ENCODE peak calls at places on chromosomes 6 and 20, in seven cellular contexts. E is astrocyte of the spinal cord, M is HFF-Myc, S is IMR-90, V is psoas muscle, L is GM12865, A is SK-N-SH. N is an unnamed sample.

GRCh38 chr6:117545161-117545595 is 57.1 kb downstream of the GOPC start:
- DNase-seq in L (no peak), S (no peak), A (no peak), E (no peak), M (no peak), V (no peak), N (peak)

GRCh38 chr6:149701699-149702098 is 16.2 kb downstream of the LATS1 start:
- DNase-seq in S (peak), A (no peak), V (no peak), E (no peak), L (no peak), M (no peak), N (no peak)

GRCh38 chr6:144939926-144940325 is 654.8 kb downstream of the UTRN start:
- DNase-seq in A (no peak), E (peak), V (no peak), L (no peak), S (peak), M (no peak), N (no peak)

GRCh38 chr20:46272389-46273047 is 35.8 kb downstream of the CDH22 start:
- DNase-seq in A (no peak), M (no peak), V (no peak), E (no peak), S (no peak), L (no peak), N (no peak)

GRCh38 chr6:110938176-110938575 is 20.3 kb upstream of the GTF3C6 start:
- DNase-seq in E (no peak), L (no peak), A (no peak), M (no peak), S (peak), V (no peak), N (no peak)

GRCh38 chr6:142521791-142522190 is 220.0 kb downstream of the ADGRG6 start:
- DNase-seq in A (no peak), S (no peak), L (no peak), V (no peak), E (no peak), M (no peak), N (no peak)

GRCh38 chr6:96943535-96943934 is 19.0 kb downstream of the KLHL32 start:
- DNase-seq in E (no peak), M (no peak), S (no peak), A (no peak), L (no peak), V (no peak), N (no peak)

GRCh38 chr6:163834226-163834970 is 419.9 kb downstream of the QKI start:
- DNase-seq in V (no peak), L (no peak), A (no peak), S (no peak), M (no peak), E (no peak), N (no peak)

GRCh38 chr6:168148231-168148849 is 69.3 kb upstream of the FRMD1 start:
- DNase-seq in S (no peak), V (no peak), E (no peak), M (no peak), A (no peak), L (no peak), N (no peak)

GRCh38 chr20:35796556-35796955 is 24.7 kb downstream of the PHF20 start:
- DNase-seq in E (no peak), L (no peak), S (peak), M (no peak), V (no peak), A (no peak), N (no peak)

GRCh38 chr6:39172377-39172757 is 56.9 kb downstream of the KCNK5 start:
- DNase-seq in E (no peak), M (no peak), L (no peak), V (no peak), A (no peak), S (no peak), N (no peak)

GRCh38 chr6:36127462-36128016 is 2.8 kb upstream of the MAPK13 start:
- DNase-seq in M (no peak), E (peak), L (no peak), A (no peak), V (peak), S (peak), N (peak)

GRCh38 chr6:128036808-128037570 is 136.1 kb upstream of the THEMIS start:
- DNase-seq in E (no peak), A (no peak), L (no peak), S (no peak), M (no peak), V (no peak), N (no peak)

GRCh38 chr20:62136283-62137091 is 6.7 kb downstream of the PSMA7 start:
- DNase-seq in E (peak), M (no peak), L (peak), V (peak), S (peak), A (peak), N (no peak)

GRCh38 chr6:4607026-4607704 is 169.0 kb upstream of the CDYL start:
- DNase-seq in M (peak), A (no peak), E (peak), L (peak), V (peak), S (peak), N (peak)

GRCh38 chr20:8190043-8190880 is 58.2 kb downstream of the PLCB1 start:
- DNase-seq in M (no peak), S (no peak), A (peak), V (no peak), L (no peak), E (no peak), N (no peak)

GRCh38 chr6:131980338-131980790 is 29.2 kb upstream of the CCN2 start:
- DNase-seq in M (no peak), L (no peak), S (no peak), V (no peak), A (no peak), E (no peak), N (no peak)

GRCh38 chr6:11050735-11051134 is 6.6 kb upstream of the ELOVL2 start:
- DNase-seq in L (no peak), A (no peak), M (peak), E (peak), S (peak), V (no peak), N (no peak)

GRCh38 chr20:63061701-63062100 is 54.9 kb upstream of the BHLHE23 start:
- DNase-seq in E (no peak), A (no peak), M (no peak), L (no peak), S (no peak), V (peak), N (no peak)

GRCh38 chr6:95593025-95593424 is 15.7 kb downstream of the MANEA start:
- DNase-seq in L (no peak), V (no peak), A (no peak), E (no peak), S (no peak), M (no peak), N (peak)

GRCh38 chr6:45531999-45532605 is 154.4 kb upstream of the SUPT3H start:
- DNase-seq in S (no peak), E (no peak), L (no peak), M (no peak), V (no peak), A (no peak), N (no peak)

GRCh38 chr6:114084327-114084890 is 113.5 kb upstream of the HDAC2 start:
- DNase-seq in A (no peak), E (peak), S (no peak), M (no peak), V (peak), L (no peak), N (no peak)

GRCh38 chr6:33692760-33693158 is 18.7 kb downstream of the UQCC2 start:
- DNase-seq in L (peak), A (no peak), S (peak), M (no peak), V (peak), E (no peak), N (no peak)

GRCh38 chr6:151992091-151992490 is 184.6 kb downstream of the ESR1 start:
- DNase-seq in S (no peak), A (no peak), M (no peak), E (no peak), V (no peak), L (no peak), N (no peak)

GRCh38 chr6:5943591-5943990 is 63.1 kb downstream of the NRN1 start:
- DNase-seq in V (no peak), A (no peak), S (no peak), L (no peak), E (no peak), M (no peak), N (no peak)

GRCh38 chr20:58407966-58408557 is 19.0 kb downstream of the VAPB start:
- DNase-seq in A (no peak), V (no peak), E (no peak), M (no peak), S (no peak), L (peak), N (no peak)

GRCh38 chr6:13496508-13497180 is 9.2 kb upstream of the GFOD1 start:
- DNase-seq in S (no peak), L (no peak), E (no peak), M (no peak), A (no peak), V (no peak), N (no peak)

GRCh38 chr6:44386929-44387345 is 569 bp upstream of the CDC5L start:
- DNase-seq in E (no peak), V (peak), S (peak), M (no peak), A (peak), L (peak), N (peak)

GRCh38 chr6:45843848-45844521 is 171.7 kb downstream of the CLIC5 start:
- DNase-seq in S (no peak), M (no peak), A (no peak), L (no peak), V (peak), E (no peak), N (no peak)

GRCh38 chr20:63736893-63737689 is 627 bp downstream of the LIME1 start:
- DNase-seq in S (no peak), L (peak), V (peak), A (peak), M (no peak), E (no peak), N (no peak)

GRCh38 chr6:105077592-105078463 is 102.0 kb downstream of the POPDC3 start:
- DNase-seq in L (peak), E (peak), S (peak), A (peak), V (no peak), M (peak), N (no peak)

GRCh38 chr20:34704177-34705007 is at the start of gene TP53INP2:
- DNase-seq in A (peak), M (peak), E (peak), L (peak), V (peak), S (peak), N (peak)

GRCh38 chr20:13424174-13424833 is 203.2 kb downstream of the ISM1 start:
- DNase-seq in A (no peak), V (no peak), E (no peak), M (no peak), S (no peak), L (no peak), N (no peak)

GRCh38 chr6:78517399-78517798 is 350.0 kb upstream of the IRAK1BP1 start:
- DNase-seq in L (no peak), A (no peak), M (no peak), E (no peak), S (no peak), V (no peak), N (no peak)

GRCh38 chr20:23298155-23298554 is 52.4 kb upstream of the NXT1 start:
- DNase-seq in V (no peak), S (no peak), M (no peak), A (no peak), E (no peak), L (no peak), N (no peak)

GRCh38 chr6:39387785-39388184 is 65.3 kb upstream of the KCNK16 start:
- DNase-seq in M (no peak), A (no peak), V (no peak), L (no peak), E (no peak), S (no peak), N (no peak)

GRCh38 chr6:5501837-5502236 is 240.5 kb downstream of the FARS2 start:
- DNase-seq in S (no peak), L (no peak), E (no peak), A (no peak), M (no peak), V (no peak), N (no peak)

GRCh38 chr6:131225127-131225526 is 89.9 kb downstream of the AKAP7 start:
- DNase-seq in M (no peak), L (no peak), A (no peak), V (no peak), E (peak), S (no peak), N (no peak)

GRCh38 chr6:155807243-155807642 is 351.6 kb upstream of the NOX3 start:
- DNase-seq in E (no peak), M (no peak), V (no peak), S (no peak), A (no peak), L (no peak), N (no peak)

GRCh38 chr6:99356641-99357040 is 7.2 kb upstream of the FAXC start:
- DNase-seq in V (no peak), S (no peak), M (no peak), L (no peak), A (no peak), E (no peak), N (no peak)
- H3K4me3 ChIP-seq in V (no peak), S (no peak), M (no peak), L (no peak), A (no peak), E (no peak), N (no peak)

GRCh38 chr6:148203281-148203925 is 139.2 kb upstream of the SASH1 start:
- DNase-seq in L (no peak), V (no peak), M (no peak), A (no peak), E (peak), S (peak), N (no peak)

GRCh38 chr6:148203970-148204369 is 138.7 kb upstream of the SASH1 start:
- DNase-seq in L (peak), E (peak), S (peak), A (no peak), M (no peak), V (no peak), N (no peak)

GRCh38 chr6:148200302-148200701 is 142.3 kb upstream of the SASH1 start:
- DNase-seq in L (no peak), S (no peak), M (no peak), E (no peak), A (no peak), V (no peak), N (no peak)

GRCh38 chr6:148195511-148195910 is 147.1 kb upstream of the SASH1 start:
- DNase-seq in V (no peak), E (no peak), A (no peak), L (no peak), S (no peak), M (no peak), N (no peak)

DNA sequence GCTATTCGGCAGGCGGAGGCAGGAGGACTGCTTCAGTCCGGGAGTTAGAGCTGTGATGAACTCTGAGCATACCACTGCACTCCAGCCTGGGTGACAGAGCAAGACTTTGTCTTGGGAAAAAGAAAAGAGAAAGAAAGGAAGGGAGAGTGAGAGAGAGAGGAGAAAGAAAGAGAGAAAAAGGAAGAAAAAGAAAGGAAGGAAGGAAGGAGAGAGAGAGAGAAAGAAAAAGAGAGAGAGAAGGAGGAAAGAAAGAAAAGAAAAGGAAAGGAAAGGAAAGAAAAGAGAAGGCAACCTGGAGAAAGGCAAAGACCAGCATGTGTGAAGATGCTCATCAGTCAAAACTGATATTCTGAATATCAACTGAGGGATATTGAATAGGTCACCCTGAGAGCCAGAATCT is 143.1 kb upstream of the SASH1 start:
- DNase-seq in L (no peak), V (no peak), M (no peak), E (no peak), A (no peak), S (no peak), N (no peak)
- H3K4me3 ChIP-seq in L (no peak), V (no peak), M (no peak), E (no peak), A (no peak), S (no peak), N (no peak)

DNA sequence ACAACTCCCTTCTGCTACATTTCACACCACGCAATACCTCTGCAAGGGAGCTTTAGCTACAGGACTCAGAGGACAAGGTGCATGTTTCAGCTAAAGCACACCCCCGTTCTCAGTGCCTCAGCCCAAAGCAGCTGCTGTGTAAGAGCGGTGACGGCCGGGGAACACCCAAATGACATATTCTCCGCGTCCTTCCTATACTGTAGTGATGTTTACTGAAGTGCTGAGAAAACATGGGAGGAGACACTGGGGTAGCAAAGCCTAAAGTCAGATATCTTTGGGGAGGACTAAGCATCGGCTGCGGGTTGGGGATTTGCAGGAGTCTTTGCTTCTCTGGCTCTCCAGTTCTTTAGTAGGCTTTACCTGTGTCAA is 1.7 kb downstream of the SLC22A23 start:
- DNase-seq in L (no peak), S (no peak), M (no peak), V (no peak), E (no peak), A (no peak), N (no peak)
- H3K4me3 ChIP-seq in L (no peak), S (no peak), M (no peak), V (peak), E (peak), A (no peak), N (peak)

GRCh38 chr6:16238658-16239089 is 287 bp downstream of the GMPR start:
- DNase-seq in L (no peak), S (no peak), V (peak), A (peak), M (no peak), E (no peak), N (no peak)

GRCh38 chr6:16236648-16237199 is 1.7 kb upstream of the GMPR start:
- DNase-seq in A (no peak), V (no peak), E (peak), S (peak), L (peak), M (no peak), N (peak)

GRCh38 chr6:16239090-16239797 is 857 bp downstream of the GMPR start:
- DNase-seq in M (no peak), V (peak), L (no peak), S (peak), E (peak), A (peak), N (peak)

GRCh38 chr6:16237242-16237641 is 1.1 kb upstream of the GMPR start:
- DNase-seq in E (no peak), A (no peak), S (no peak), L (no peak), V (no peak), M (no peak), N (no peak)

GRCh38 chr6:16238057-16238657 is at the start of gene GMPR:
- DNase-seq in A (peak), V (peak), L (peak), S (peak), M (no peak), E (peak), N (no peak)
- H3K4me3 ChIP-seq in A (peak), V (peak), L (peak), S (peak), M (peak), E (peak), N (peak)

N was measured in kidney epithelial cell.